ENCODE peak calls at places on chromosome 3, in five cellular contexts. K, I, Z, L and A are unnamed samples. For H3K4me1 and H3K9me3, the result is how much of the 10 kb centered on the place peaks cover.

GRCh38 chr3:30631237-30631961 is 25.0 kb downstream of the TGFBR2 start:
- DNase-seq in Z (no peak), K (no peak), I (no peak), L (no peak), A (no peak)

GRCh38 chr3:47464603-47465002 is 11.1 kb downstream of the SCAP start:
- DNase-seq in L (no peak), I (no peak), Z (no peak), K (no peak), A (no peak)

GRCh38 chr3:59392116-59392515 is 342.3 kb upstream of the CFAP20DC start:
- DNase-seq in K (no peak), Z (no peak), L (no peak), I (no peak), A (no peak)

GRCh38 chr3:42451116-42451515 is 40.7 kb upstream of the LYZL4 start:
- DNase-seq in L (no peak), Z (no peak), K (no peak), I (no peak), A (no peak)

GRCh38 chr3:79766474-79767193 is 1.2 kb downstream of the ROBO1 start:
- DNase-seq in I (no peak), K (peak), Z (no peak), L (no peak), A (no peak)

GRCh38 chr3:134356411-134357040 is 17.7 kb downstream of the AMOTL2 start:
- DNase-seq in Z (no peak), I (no peak), K (no peak), L (no peak), A (no peak)

GRCh38 chr3:20041197-20041780 is 1.0 kb downstream of the KAT2B start:
- DNase-seq in Z (peak), I (peak), L (peak), K (peak), A (peak)

GRCh38 chr3:196604548-196604947 is 34.9 kb upstream of the NRROS start:
- DNase-seq in L (no peak), Z (no peak), I (peak), K (no peak), A (no peak)

GRCh38 chr3:66066963-66067617 is 28.4 kb upstream of the MAGI1 start:
- DNase-seq in Z (no peak), L (no peak), I (no peak), K (no peak), A (no peak)

GRCh38 chr3:167874667-167875372 is 139.3 kb downstream of the SERPINI1 start:
- DNase-seq in I (no peak), K (no peak), Z (no peak), L (no peak), A (no peak)

GRCh38 chr3:132343018-132343612 is 25.9 kb downstream of the ACP3 start:
- DNase-seq in K (peak), Z (peak), L (peak), I (peak), A (no peak)

GRCh38 chr3:1207904-1208303 is 115.1 kb downstream of the CNTN6 start:
- DNase-seq in Z (no peak), L (no peak), K (no peak), I (no peak), A (no peak)

GRCh38 chr3:64530434-64531049 is 157.3 kb downstream of the ADAMTS9 start:
- DNase-seq in L (peak), I (peak), Z (peak), K (peak), A (no peak)

GRCh38 chr3:59856921-59857320 is 807.1 kb upstream of the CFAP20DC start:
- DNase-seq in K (peak), L (no peak), Z (no peak), I (no peak), A (no peak)

GRCh38 chr3:50167069-50167781 is 12.1 kb downstream of the SEMA3F start:
- DNase-seq in K (no peak), L (no peak), Z (no peak), I (peak), A (peak)

GRCh38 chr3:126208618-126209256 is 28.4 kb upstream of the ALDH1L1 start:
- DNase-seq in I (peak), L (no peak), K (no peak), Z (peak), A (peak)

DNA sequence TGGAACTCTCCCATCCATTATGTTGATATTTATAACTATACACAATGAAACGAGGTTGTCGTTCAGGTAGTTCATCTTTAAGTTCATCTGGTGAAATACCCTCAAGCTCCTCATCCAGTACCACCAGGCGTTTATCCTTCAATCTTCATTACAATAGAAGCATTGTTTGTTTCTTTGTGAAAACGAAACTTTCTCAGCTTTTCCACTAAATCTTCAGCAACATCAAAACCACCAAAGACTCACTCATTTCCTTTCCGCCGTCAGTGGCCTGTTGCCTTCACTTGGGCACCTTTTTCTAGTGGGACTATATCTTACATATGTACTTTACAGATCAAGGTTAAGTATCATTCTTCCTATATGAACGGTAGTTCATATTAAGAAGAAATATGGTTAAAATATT is 44.1 kb upstream of the TFG start:
- DNase-seq in L (peak), Z (no peak), K (no peak), I (no peak), A (no peak)
- H3K4me1 ChIP-seq in L (under half), Z (under half), K (under half), I (under half), A (under half)

GRCh38 chr3:127501177-127501576 is 89.4 kb downstream of the TPRA1 start:
- DNase-seq in L (no peak), I (no peak), K (no peak), Z (no peak), A (no peak)
- H3K9me3 ChIP-seq in L (under half), I (under half), K (under half), Z (under half), A (under half)

GRCh38 chr3:45440562-45440961 is 52.2 kb downstream of the LARS2 start:
- DNase-seq in I (no peak), K (no peak), L (no peak), Z (no peak), A (no peak)

GRCh38 chr3:45446706-45447105 is 58.3 kb downstream of the LARS2 start:
- DNase-seq in I (no peak), K (no peak), Z (no peak), L (no peak), A (no peak)

GRCh38 chr3:45443459-45443858 is 55.1 kb downstream of the LARS2 start:
- DNase-seq in K (no peak), I (no peak), Z (no peak), L (no peak), A (no peak)

GRCh38 chr3:45441570-45442313 is 53.4 kb downstream of the LARS2 start:
- DNase-seq in L (no peak), K (no peak), I (no peak), Z (no peak), A (no peak)

DNA sequence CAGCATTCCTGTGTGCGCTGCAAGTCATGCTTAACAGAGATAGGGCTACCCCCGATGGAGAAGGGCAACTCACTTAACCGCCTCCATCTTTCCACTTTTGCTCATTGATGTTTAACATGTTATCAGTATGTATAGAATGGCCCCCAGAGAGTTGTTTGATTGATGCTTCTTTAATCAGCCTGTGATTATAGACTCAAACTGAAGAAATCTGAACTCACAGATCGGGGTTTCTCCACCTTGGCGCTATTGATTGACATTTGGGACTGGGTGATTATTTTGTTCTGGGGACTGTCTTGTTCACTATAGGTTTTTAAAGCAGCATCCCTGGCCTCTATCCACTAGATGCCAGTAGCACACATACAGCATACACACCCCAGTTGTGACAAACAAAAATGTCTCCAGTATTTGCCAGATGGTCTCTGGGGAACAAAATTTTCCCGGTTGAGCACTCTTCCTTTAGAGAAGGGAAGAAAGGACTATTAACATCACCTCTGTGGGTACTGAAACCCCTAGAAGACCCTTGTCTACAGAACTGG is 54.4 kb downstream of the LARS2 start:
- DNase-seq in L (no peak), Z (no peak), K (no peak), I (no peak), A (no peak)
- H3K4me1 ChIP-seq in L (under half), Z (under half), K (under half), I (under half), A (under half)

GRCh38 chr3:113274425-113274824 is 63.1 kb downstream of the BOC start:
- DNase-seq in I (no peak), L (no peak), Z (no peak), K (no peak), A (no peak)

GRCh38 chr3:113274959-113275556 is 63.7 kb downstream of the BOC start:
- DNase-seq in K (no peak), L (no peak), Z (peak), I (no peak), A (no peak)

GRCh38 chr3:113276581-113277080 is 65.3 kb downstream of the BOC start:
- DNase-seq in K (no peak), I (no peak), Z (no peak), L (no peak), A (no peak)

GRCh38 chr3:113277414-113277813 is 66.1 kb downstream of the BOC start:
- DNase-seq in I (no peak), L (no peak), K (no peak), Z (no peak), A (no peak)

GRCh38 chr3:113275876-113276580 is 64.7 kb downstream of the BOC start:
- DNase-seq in Z (peak), L (peak), I (peak), K (peak), A (no peak)
- H3K9me3 ChIP-seq in Z (under half), L (under half), I (under half), K (under half), A (under half)

DNA sequence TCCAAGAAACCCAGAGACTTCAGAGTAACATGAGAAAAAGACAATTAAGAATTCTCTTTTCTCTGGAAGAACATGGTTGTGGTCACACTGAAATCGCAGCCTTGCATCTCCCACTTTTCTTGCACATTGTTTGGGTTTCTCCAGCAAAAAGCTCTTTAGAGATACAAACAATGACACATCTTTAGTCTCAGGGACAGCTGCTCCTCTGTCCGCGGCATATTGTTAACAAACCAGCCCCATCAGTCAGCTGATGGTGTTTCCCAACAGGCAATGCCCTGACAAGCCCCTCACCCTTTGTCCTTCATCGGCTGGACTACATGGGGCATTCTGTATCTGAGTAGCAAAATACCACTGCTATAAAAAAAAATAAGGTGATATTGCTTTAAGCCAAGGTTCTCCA is 53.4 kb downstream of the UMPS start:
- DNase-seq in I (no peak), K (no peak), L (no peak), Z (no peak), A (no peak)
- H3K4me1 ChIP-seq in I (under half), K (under half), L (half or more), Z (under half), A (under half)

DNA sequence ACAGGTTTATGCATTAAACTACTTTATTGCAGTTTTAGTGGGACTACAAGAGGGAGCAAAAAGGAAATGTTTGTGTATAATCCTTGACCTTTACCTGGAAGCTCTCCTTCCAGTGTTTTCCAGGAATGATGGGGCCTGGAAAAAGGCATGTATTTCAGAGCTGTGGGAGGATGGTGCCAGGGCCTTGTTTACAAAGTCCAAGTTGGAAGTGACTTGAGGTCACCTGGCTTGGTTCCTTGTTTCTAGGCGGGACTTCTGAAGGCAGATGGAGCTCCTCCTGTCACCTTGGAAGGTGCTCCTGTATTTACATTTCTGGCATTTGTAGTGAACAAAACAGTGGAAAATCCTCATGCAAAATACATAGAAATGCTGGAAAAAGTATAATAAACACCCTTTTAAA is 15.1 kb downstream of the ACVR2B start:
- DNase-seq in K (no peak), I (peak), Z (peak), L (no peak), A (no peak)
- H3K9me3 ChIP-seq in K (under half), I (under half), Z (under half), L (under half), A (under half)

DNA sequence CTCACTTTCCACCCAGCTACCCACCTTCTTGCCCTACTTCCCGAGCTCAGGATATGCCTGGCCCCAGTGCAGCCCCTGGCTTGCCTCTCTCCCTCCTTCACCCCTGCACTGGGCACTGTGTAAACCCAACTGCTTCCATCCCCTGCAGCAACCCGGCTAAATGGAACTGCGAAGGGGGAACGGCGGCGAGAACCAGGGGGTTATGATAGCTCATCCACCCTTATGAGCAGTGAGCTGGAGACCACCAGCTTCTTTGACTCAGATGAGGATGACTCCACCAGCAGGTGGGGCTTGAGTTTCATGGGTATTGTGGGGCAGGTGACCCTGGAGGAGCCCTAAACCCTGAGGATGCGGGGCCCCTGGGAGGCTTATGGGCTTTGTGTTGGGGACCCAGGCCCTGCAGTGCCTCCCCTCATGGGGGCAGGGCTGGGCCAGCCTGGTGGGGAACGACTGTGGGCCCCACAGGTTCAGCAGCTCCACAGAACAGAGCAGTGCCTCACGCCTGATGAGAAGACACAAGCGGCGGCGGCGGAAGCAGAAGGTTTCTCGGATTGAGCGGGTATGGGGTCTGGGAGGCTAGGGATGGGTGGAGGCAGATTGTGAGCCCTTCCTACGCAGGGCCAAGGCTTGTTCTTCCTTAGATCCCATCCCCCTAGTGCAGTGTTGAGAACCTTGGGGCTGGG is 9.6 kb downstream of the DVL3 start:
- DNase-seq in Z (no peak), L (no peak), K (no peak), I (no peak), A (no peak)
- H3K4me1 ChIP-seq in Z (under half), L (under half), K (under half), I (under half), A (under half)